ENCODE peak calls at places on chromosome 3, in four cellular contexts. U is H54, E is mucosa of descending colon, V is NAMALWA. N is an unnamed sample.
A peak's percentile ranks its signal among the peaks of the same experiment; 100 is the strongest.

GRCh38 chr3:180383332-180384020 is 218.5 kb upstream of the TTC14 start:
- DNase-seq in V (no peak), U (no peak), E (no peak), N (no peak)

GRCh38 chr3:172982731-172983364 is 158.2 kb downstream of the SPATA16 start:
- DNase-seq in E (no peak), U (no peak), V (peak; percentile 43), N (no peak)

GRCh38 chr3:108548304-108548703 is 37.9 kb upstream of the MYH15 start:
- DNase-seq in U (no peak), V (no peak), E (no peak), N (no peak)

GRCh38 chr3:186536883-186537553 is 7.2 kb downstream of the CRYGS start:
- DNase-seq in V (no peak), U (no peak), E (no peak), N (no peak)

GRCh38 chr3:95613993-95614392 is 1200.4 kb upstream of the EPHA6 start:
- DNase-seq in V (no peak), E (no peak), U (no peak), N (peak; percentile 6)

GRCh38 chr3:30282052-30282708 is 324.2 kb upstream of the TGFBR2 start:
- DNase-seq in U (peak; percentile 15), E (no peak), V (no peak), N (peak; percentile 56)

GRCh38 chr3:117355566-117355965 is 646.0 kb downstream of the TUSC7 start:
- DNase-seq in V (peak; percentile 26), E (no peak), U (no peak), N (no peak)

GRCh38 chr3:182490601-182491485 is 302.5 kb upstream of the ATP11B start:
- DNase-seq in V (peak; percentile 78), E (no peak), U (peak; percentile 5), N (no peak)